ENCODE peak calls at places on chromosome 9, in nine cellular contexts. One of them, this sample, is unnamed.

GRCh38 chr9:110029422-110029814 is 178.5 kb downstream of the C9orf152 start:
- DNase-seq in PC-3: peak
- DNase-seq in WERI-Rb-1: no peak
- DNase-seq in heart right ventricle: no peak
- DNase-seq in tibial artery: peak
- DNase-seq in psoas muscle: no peak
- DNase-seq in neural progenitor cell: no peak
- DNase-seq in MM.1S: no peak
- DNase-seq in BJ: peak
- DNase-seq in this sample: peak

GRCh38 chr9:2765250-2765880 is 48.1 kb downstream of the KCNV2 start:
- DNase-seq in PC-3: peak
- DNase-seq in WERI-Rb-1: no peak
- DNase-seq in heart right ventricle: no peak
- DNase-seq in tibial artery: no peak
- DNase-seq in psoas muscle: no peak
- DNase-seq in neural progenitor cell: no peak
- DNase-seq in MM.1S: no peak
- DNase-seq in BJ: no peak
- DNase-seq in this sample: no peak

GRCh38 chr9:71793386-71794105 is 25.2 kb upstream of the CEMIP2 start:
- DNase-seq in PC-3: peak
- DNase-seq in WERI-Rb-1: no peak
- DNase-seq in heart right ventricle: no peak
- DNase-seq in tibial artery: no peak
- DNase-seq in psoas muscle: no peak
- DNase-seq in neural progenitor cell: peak
- DNase-seq in MM.1S: no peak
- DNase-seq in BJ: peak
- DNase-seq in this sample: no peak

GRCh38 chr9:651372-651771 is 190.1 kb upstream of the DMRT1 start:
- DNase-seq in PC-3: no peak
- DNase-seq in WERI-Rb-1: no peak
- DNase-seq in heart right ventricle: no peak
- DNase-seq in tibial artery: no peak
- DNase-seq in psoas muscle: no peak
- DNase-seq in neural progenitor cell: no peak
- DNase-seq in MM.1S: no peak
- DNase-seq in BJ: no peak
- DNase-seq in this sample: no peak

GRCh38 chr9:83334320-83334719 is 203.9 kb downstream of the FRMD3 start:
- DNase-seq in PC-3: peak
- DNase-seq in WERI-Rb-1: peak
- DNase-seq in heart right ventricle: peak
- DNase-seq in tibial artery: peak
- DNase-seq in psoas muscle: peak
- DNase-seq in neural progenitor cell: peak
- DNase-seq in MM.1S: peak
- DNase-seq in BJ: peak
- DNase-seq in this sample: peak

GRCh38 chr9:17725399-17726010 is 146.6 kb downstream of the SH3GL2 start:
- DNase-seq in PC-3: peak
- DNase-seq in WERI-Rb-1: no peak
- DNase-seq in heart right ventricle: no peak
- DNase-seq in tibial artery: no peak
- DNase-seq in psoas muscle: no peak
- DNase-seq in neural progenitor cell: no peak
- DNase-seq in MM.1S: no peak
- DNase-seq in BJ: no peak
- DNase-seq in this sample: no peak

GRCh38 chr9:21395778-21396717 is 10.8 kb upstream of the IFNA2 start:
- DNase-seq in PC-3: peak
- DNase-seq in WERI-Rb-1: peak
- DNase-seq in heart right ventricle: peak
- DNase-seq in tibial artery: peak
- DNase-seq in psoas muscle: peak
- DNase-seq in neural progenitor cell: peak
- DNase-seq in MM.1S: no peak
- DNase-seq in BJ: no peak
- DNase-seq in this sample: peak

GRCh38 chr9:128499920-128500319 is 4.6 kb upstream of the GLE1 start:
- DNase-seq in PC-3: no peak
- DNase-seq in WERI-Rb-1: no peak
- DNase-seq in heart right ventricle: no peak
- DNase-seq in tibial artery: peak
- DNase-seq in psoas muscle: no peak
- DNase-seq in neural progenitor cell: no peak
- DNase-seq in MM.1S: no peak
- DNase-seq in BJ: no peak
- DNase-seq in this sample: no peak

GRCh38 chr9:117551171-117551570 is 136.3 kb upstream of the ASTN2 start:
- DNase-seq in PC-3: no peak
- DNase-seq in WERI-Rb-1: no peak
- DNase-seq in heart right ventricle: no peak
- DNase-seq in tibial artery: no peak
- DNase-seq in psoas muscle: no peak
- DNase-seq in neural progenitor cell: no peak
- DNase-seq in MM.1S: no peak
- DNase-seq in BJ: no peak
- DNase-seq in this sample: no peak

GRCh38 chr9:77236693-77237092 is 59.4 kb downstream of the VPS13A start:
- DNase-seq in PC-3: no peak
- DNase-seq in WERI-Rb-1: no peak
- DNase-seq in heart right ventricle: no peak
- DNase-seq in tibial artery: no peak
- DNase-seq in psoas muscle: no peak
- DNase-seq in neural progenitor cell: no peak
- DNase-seq in MM.1S: no peak
- DNase-seq in BJ: no peak
- DNase-seq in this sample: no peak

GRCh38 chr9:70367305-70367930 is 47.0 kb downstream of the KLF9 start:
- DNase-seq in PC-3: no peak
- DNase-seq in WERI-Rb-1: no peak
- DNase-seq in heart right ventricle: no peak
- DNase-seq in tibial artery: no peak
- DNase-seq in psoas muscle: no peak
- DNase-seq in neural progenitor cell: no peak
- DNase-seq in MM.1S: no peak
- DNase-seq in BJ: no peak
- DNase-seq in this sample: peak

GRCh38 chr9:91143162-91143561 is 218.6 kb downstream of the AUH start:
- DNase-seq in PC-3: no peak
- DNase-seq in WERI-Rb-1: no peak
- DNase-seq in heart right ventricle: no peak
- DNase-seq in tibial artery: no peak
- DNase-seq in psoas muscle: no peak
- DNase-seq in neural progenitor cell: no peak
- DNase-seq in MM.1S: no peak
- DNase-seq in BJ: no peak
- DNase-seq in this sample: no peak

DNA sequence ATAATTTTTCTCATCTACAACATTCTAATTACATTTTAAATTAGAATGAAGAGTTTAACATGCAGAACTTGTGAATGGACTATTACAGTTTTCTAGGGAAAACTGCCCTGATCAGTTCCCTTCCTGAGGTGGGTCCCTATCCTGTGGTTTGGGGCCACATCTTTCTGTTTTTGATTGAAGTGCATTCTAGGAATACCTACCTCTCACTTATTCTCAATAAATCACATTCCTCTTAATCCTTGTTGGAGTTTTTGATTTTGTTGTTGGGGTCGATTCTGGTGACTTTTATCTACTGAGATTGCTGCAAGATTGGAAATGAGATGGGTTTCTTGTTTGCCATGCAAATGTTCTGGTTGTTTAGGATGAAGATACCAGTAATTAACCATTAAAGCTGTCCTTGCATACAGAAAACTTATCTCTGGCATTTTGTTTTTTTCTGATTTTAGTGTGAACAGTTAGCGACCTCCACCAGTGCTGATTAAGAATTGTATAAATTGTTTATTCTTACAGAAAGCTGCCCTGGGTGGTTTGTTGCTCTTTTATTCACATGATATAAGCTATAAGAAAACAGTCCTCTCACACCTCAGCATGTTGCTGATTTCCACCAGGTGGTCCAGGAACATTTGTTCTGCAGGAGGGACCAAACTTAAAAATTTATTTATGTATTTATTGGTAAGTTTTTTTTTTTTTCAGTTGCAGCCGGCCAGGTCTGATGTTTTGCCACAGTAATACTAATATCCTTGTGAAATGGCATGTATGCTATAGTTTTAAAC is 269.9 kb downstream of the FANCC start:
- DNase-seq in PC-3: no peak
- DNase-seq in WERI-Rb-1: no peak
- DNase-seq in heart right ventricle: no peak
- DNase-seq in tibial artery: no peak
- DNase-seq in psoas muscle: no peak
- DNase-seq in neural progenitor cell: no peak
- DNase-seq in MM.1S: no peak
- DNase-seq in BJ: no peak
- DNase-seq in this sample: no peak
- H3K4me3 ChIP-seq in PC-3: peak
- H3K4me3 ChIP-seq in WERI-Rb-1: no peak
- H3K4me3 ChIP-seq in heart right ventricle: peak
- H3K4me3 ChIP-seq in tibial artery: peak
- H3K4me3 ChIP-seq in psoas muscle: peak
- H3K4me3 ChIP-seq in neural progenitor cell: no peak
- H3K4me3 ChIP-seq in MM.1S: no peak
- H3K4me3 ChIP-seq in BJ: peak
- H3K4me3 ChIP-seq in this sample: peak

DNA sequence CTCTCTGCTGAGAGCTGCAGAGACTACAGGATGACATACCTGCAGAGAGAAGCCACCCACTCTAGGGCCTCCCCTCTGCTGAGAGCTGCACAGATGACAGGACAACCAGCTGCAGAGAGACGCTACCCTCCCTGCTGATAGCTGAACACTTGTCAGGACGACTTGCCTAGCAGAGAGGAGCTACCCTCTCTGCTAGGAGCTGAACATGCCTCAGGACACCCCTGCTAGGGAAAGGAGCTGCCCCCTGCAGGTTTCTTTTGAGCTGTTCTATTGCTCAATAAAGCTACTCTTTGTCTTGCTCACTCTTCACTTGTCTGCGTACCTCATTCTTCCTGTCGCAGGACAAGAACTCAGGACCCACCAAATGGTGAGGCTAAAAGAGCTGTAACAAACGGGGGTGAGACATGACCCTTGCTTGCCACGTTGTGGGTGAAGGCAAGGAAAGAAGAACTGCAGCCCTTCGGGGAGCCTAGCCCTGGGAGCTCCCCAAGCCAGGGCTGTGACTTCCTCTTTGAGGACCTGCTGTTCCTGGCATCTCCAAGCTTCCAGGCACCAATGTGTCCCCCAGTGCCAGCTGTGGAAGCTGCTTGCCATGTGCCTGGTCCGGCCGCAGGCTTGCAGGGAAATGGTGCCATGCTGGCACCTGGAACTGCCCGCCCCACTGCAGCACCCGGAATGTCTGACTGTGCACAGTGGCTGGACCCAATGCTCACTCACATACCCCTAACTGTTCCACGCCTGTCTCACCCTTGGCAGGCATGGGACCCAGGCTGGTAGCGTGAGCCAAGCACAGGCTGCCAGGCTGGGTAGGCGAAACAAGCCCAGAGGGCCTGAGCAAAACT is 5.1 kb upstream of the TESK1 start:
- DNase-seq in PC-3: no peak
- DNase-seq in WERI-Rb-1: no peak
- DNase-seq in heart right ventricle: no peak
- DNase-seq in tibial artery: no peak
- DNase-seq in psoas muscle: peak
- DNase-seq in neural progenitor cell: peak
- DNase-seq in MM.1S: no peak
- DNase-seq in BJ: no peak
- DNase-seq in this sample: no peak
- TF ChIP-seq CTCF in PC-3: peak
- TF ChIP-seq CTCF in WERI-Rb-1: peak
- TF ChIP-seq CTCF in heart right ventricle: no peak
- TF ChIP-seq CTCF in tibial artery: no peak
- TF ChIP-seq CTCF in psoas muscle: peak
- TF ChIP-seq CTCF in neural progenitor cell: peak
- TF ChIP-seq CTCF in MM.1S: no peak
- TF ChIP-seq CTCF in BJ: peak
- TF ChIP-seq CTCF in this sample: no peak

GRCh38 chr9:116151966-116152381 is 1.6 kb upstream of the PAPPA start:
- DNase-seq in PC-3: peak
- DNase-seq in WERI-Rb-1: no peak
- DNase-seq in heart right ventricle: no peak
- DNase-seq in tibial artery: no peak
- DNase-seq in psoas muscle: no peak
- DNase-seq in neural progenitor cell: no peak
- DNase-seq in MM.1S: no peak
- DNase-seq in BJ: peak
- DNase-seq in this sample: peak
- H3K4me3 ChIP-seq in PC-3: peak
- H3K4me3 ChIP-seq in WERI-Rb-1: no peak
- H3K4me3 ChIP-seq in heart right ventricle: no peak
- H3K4me3 ChIP-seq in tibial artery: no peak
- H3K4me3 ChIP-seq in psoas muscle: no peak
- H3K4me3 ChIP-seq in neural progenitor cell: no peak
- H3K4me3 ChIP-seq in MM.1S: no peak
- H3K4me3 ChIP-seq in BJ: no peak
- H3K4me3 ChIP-seq in this sample: peak

GRCh38 chr9:95181845-95182244 is 135.7 kb downstream of the FANCC start:
- DNase-seq in PC-3: no peak
- DNase-seq in WERI-Rb-1: no peak
- DNase-seq in heart right ventricle: no peak
- DNase-seq in tibial artery: no peak
- DNase-seq in psoas muscle: no peak
- DNase-seq in neural progenitor cell: no peak
- DNase-seq in MM.1S: no peak
- DNase-seq in BJ: no peak
- DNase-seq in this sample: no peak

GRCh38 chr9:95176755-95177319 is 140.7 kb downstream of the FANCC start:
- DNase-seq in PC-3: no peak
- DNase-seq in WERI-Rb-1: no peak
- DNase-seq in heart right ventricle: no peak
- DNase-seq in tibial artery: no peak
- DNase-seq in psoas muscle: no peak
- DNase-seq in neural progenitor cell: no peak
- DNase-seq in MM.1S: no peak
- DNase-seq in BJ: no peak
- DNase-seq in this sample: no peak

GRCh38 chr9:95177617-95178016 is 139.9 kb downstream of the FANCC start:
- DNase-seq in PC-3: no peak
- DNase-seq in WERI-Rb-1: no peak
- DNase-seq in heart right ventricle: no peak
- DNase-seq in tibial artery: no peak
- DNase-seq in psoas muscle: no peak
- DNase-seq in neural progenitor cell: no peak
- DNase-seq in MM.1S: no peak
- DNase-seq in BJ: no peak
- DNase-seq in this sample: no peak

GRCh38 chr9:95182854-95183563 is 134.5 kb downstream of the FANCC start:
- DNase-seq in PC-3: no peak
- DNase-seq in WERI-Rb-1: no peak
- DNase-seq in heart right ventricle: no peak
- DNase-seq in tibial artery: no peak
- DNase-seq in psoas muscle: no peak
- DNase-seq in neural progenitor cell: peak
- DNase-seq in MM.1S: no peak
- DNase-seq in BJ: no peak
- DNase-seq in this sample: no peak

GRCh38 chr9:95181226-95181818 is 136.2 kb downstream of the FANCC start:
- DNase-seq in PC-3: peak
- DNase-seq in WERI-Rb-1: no peak
- DNase-seq in heart right ventricle: no peak
- DNase-seq in tibial artery: no peak
- DNase-seq in psoas muscle: no peak
- DNase-seq in neural progenitor cell: no peak
- DNase-seq in MM.1S: no peak
- DNase-seq in BJ: no peak
- DNase-seq in this sample: peak
- TF ChIP-seq CTCF in PC-3: peak
- TF ChIP-seq CTCF in WERI-Rb-1: no peak
- TF ChIP-seq CTCF in heart right ventricle: peak
- TF ChIP-seq CTCF in tibial artery: peak
- TF ChIP-seq CTCF in psoas muscle: peak
- TF ChIP-seq CTCF in neural progenitor cell: peak
- TF ChIP-seq CTCF in MM.1S: peak
- TF ChIP-seq CTCF in BJ: peak
- TF ChIP-seq CTCF in this sample: peak

This sample was measured in foreskin fibroblast.